ENCODE peak calls at places on chromosomes 6 and 20, in eight cellular contexts. One of them, this sample, is unnamed.

GRCh38 chr20:42366626-42367025 is 748.4 kb upstream of the CHD6 start:
- DNase-seq in GM23248: no peak
- DNase-seq in adipocyte: no peak
- DNase-seq in lung: no peak
- DNase-seq in ascending aorta: no peak
- DNase-seq in left cardiac atrium: no peak
- DNase-seq in HAP-1: no peak
- DNase-seq in HTR-8/SVneo: no peak
- DNase-seq in this sample: no peak

GRCh38 chr20:43849496-43850197 is 65.0 kb upstream of the TOX2 start:
- DNase-seq in HAP-1: no peak
- DNase-seq in lung: peak
- DNase-seq in HTR-8/SVneo: peak
- DNase-seq in GM23248: peak
- DNase-seq in adipocyte: peak
- DNase-seq in left cardiac atrium: no peak
- DNase-seq in ascending aorta: no peak
- DNase-seq in this sample: peak

GRCh38 chr6:142275146-142276006 is 26.4 kb upstream of the ADGRG6 start:
- DNase-seq in GM23248: peak
- DNase-seq in left cardiac atrium: no peak
- DNase-seq in ascending aorta: no peak
- DNase-seq in HTR-8/SVneo: peak
- DNase-seq in HAP-1: no peak
- DNase-seq in lung: no peak
- DNase-seq in adipocyte: peak
- DNase-seq in this sample: no peak

GRCh38 chr20:49560646-49561045 is 7.3 kb downstream of the PTGIS start:
- DNase-seq in HAP-1: no peak
- DNase-seq in adipocyte: no peak
- DNase-seq in lung: no peak
- DNase-seq in ascending aorta: peak
- DNase-seq in left cardiac atrium: no peak
- DNase-seq in GM23248: peak
- DNase-seq in HTR-8/SVneo: no peak
- DNase-seq in this sample: peak

GRCh38 chr6:160306284-160306683 is 41.9 kb upstream of the SLC22A3 start:
- DNase-seq in adipocyte: no peak
- DNase-seq in ascending aorta: no peak
- DNase-seq in GM23248: no peak
- DNase-seq in HTR-8/SVneo: no peak
- DNase-seq in left cardiac atrium: no peak
- DNase-seq in lung: no peak
- DNase-seq in HAP-1: no peak
- DNase-seq in this sample: no peak

GRCh38 chr6:168088161-168089106 is 9.4 kb upstream of the FRMD1 start:
- DNase-seq in HAP-1: peak
- DNase-seq in left cardiac atrium: no peak
- DNase-seq in ascending aorta: no peak
- DNase-seq in adipocyte: peak
- DNase-seq in GM23248: peak
- DNase-seq in lung: no peak
- DNase-seq in HTR-8/SVneo: peak
- DNase-seq in this sample: no peak

GRCh38 chr6:10410214-10410873 is 4.5 kb downstream of the TFAP2A start:
- DNase-seq in HTR-8/SVneo: no peak
- DNase-seq in ascending aorta: no peak
- DNase-seq in left cardiac atrium: no peak
- DNase-seq in lung: no peak
- DNase-seq in HAP-1: no peak
- DNase-seq in GM23248: no peak
- DNase-seq in adipocyte: peak
- DNase-seq in this sample: no peak

GRCh38 chr20:56924976-56925695 is 296.0 kb downstream of the TFAP2C start:
- DNase-seq in GM23248: peak
- DNase-seq in lung: no peak
- DNase-seq in HTR-8/SVneo: no peak
- DNase-seq in HAP-1: peak
- DNase-seq in adipocyte: peak
- DNase-seq in left cardiac atrium: no peak
- DNase-seq in ascending aorta: no peak
- DNase-seq in this sample: no peak

GRCh38 chr20:2172305-2173175 is 70.9 kb downstream of the STK35 start:
- DNase-seq in GM23248: peak
- DNase-seq in adipocyte: peak
- DNase-seq in HTR-8/SVneo: peak
- DNase-seq in HAP-1: peak
- DNase-seq in ascending aorta: peak
- DNase-seq in left cardiac atrium: peak
- DNase-seq in lung: peak
- DNase-seq in this sample: peak

GRCh38 chr20:16709017-16709416 is 20.8 kb upstream of the SNRPB2 start:
- DNase-seq in left cardiac atrium: no peak
- DNase-seq in ascending aorta: no peak
- DNase-seq in lung: no peak
- DNase-seq in HAP-1: no peak
- DNase-seq in adipocyte: no peak
- DNase-seq in HTR-8/SVneo: no peak
- DNase-seq in GM23248: no peak
- DNase-seq in this sample: no peak

GRCh38 chr6:39053016-39053595 is 4.5 kb downstream of the GLP1R start:
- DNase-seq in ascending aorta: no peak
- DNase-seq in lung: no peak
- DNase-seq in HAP-1: no peak
- DNase-seq in HTR-8/SVneo: no peak
- DNase-seq in adipocyte: no peak
- DNase-seq in left cardiac atrium: no peak
- DNase-seq in GM23248: no peak
- DNase-seq in this sample: no peak

GRCh38 chr6:119128252-119128912 is 49.9 kb upstream of the FAM184A start:
- DNase-seq in HAP-1: no peak
- DNase-seq in adipocyte: peak
- DNase-seq in GM23248: no peak
- DNase-seq in ascending aorta: no peak
- DNase-seq in HTR-8/SVneo: no peak
- DNase-seq in left cardiac atrium: no peak
- DNase-seq in lung: no peak
- DNase-seq in this sample: no peak

GRCh38 chr20:50108571-50109235 is 4.2 kb downstream of the UBE2V1 start:
- DNase-seq in HAP-1: no peak
- DNase-seq in lung: no peak
- DNase-seq in GM23248: peak
- DNase-seq in left cardiac atrium: no peak
- DNase-seq in adipocyte: no peak
- DNase-seq in ascending aorta: peak
- DNase-seq in HTR-8/SVneo: no peak
- DNase-seq in this sample: no peak

GRCh38 chr20:47352332-47353223 is 3.9 kb downstream of the ZMYND8 start:
- DNase-seq in lung: peak
- DNase-seq in HTR-8/SVneo: no peak
- DNase-seq in HAP-1: peak
- DNase-seq in adipocyte: peak
- DNase-seq in left cardiac atrium: no peak
- DNase-seq in ascending aorta: no peak
- DNase-seq in GM23248: no peak
- DNase-seq in this sample: no peak

GRCh38 chr20:51801220-51801991 is 915 bp downstream of the SALL4 start:
- DNase-seq in HAP-1: no peak
- DNase-seq in lung: no peak
- DNase-seq in ascending aorta: no peak
- DNase-seq in GM23248: peak
- DNase-seq in adipocyte: peak
- DNase-seq in left cardiac atrium: no peak
- DNase-seq in HTR-8/SVneo: peak
- DNase-seq in this sample: no peak

GRCh38 chr6:34240329-34241248 is 3.9 kb downstream of the HMGA1 start:
- DNase-seq in HTR-8/SVneo: no peak
- DNase-seq in adipocyte: no peak
- DNase-seq in ascending aorta: peak
- DNase-seq in lung: no peak
- DNase-seq in GM23248: no peak
- DNase-seq in HAP-1: no peak
- DNase-seq in left cardiac atrium: no peak
- DNase-seq in this sample: no peak

GRCh38 chr6:106739387-106739786 is 110.0 kb downstream of the QRSL1 start:
- DNase-seq in left cardiac atrium: peak
- DNase-seq in GM23248: peak
- DNase-seq in HAP-1: no peak
- DNase-seq in ascending aorta: peak
- DNase-seq in HTR-8/SVneo: no peak
- DNase-seq in lung: peak
- DNase-seq in adipocyte: no peak
- DNase-seq in this sample: peak

GRCh38 chr20:20881808-20882207 is 169.4 kb upstream of the RALGAPA2 start:
- DNase-seq in lung: no peak
- DNase-seq in left cardiac atrium: no peak
- DNase-seq in HAP-1: no peak
- DNase-seq in ascending aorta: no peak
- DNase-seq in adipocyte: no peak
- DNase-seq in HTR-8/SVneo: no peak
- DNase-seq in GM23248: no peak
- DNase-seq in this sample: no peak

GRCh38 chr6:151292974-151293373 is 53.2 kb downstream of the AKAP12 start:
- DNase-seq in HTR-8/SVneo: no peak
- DNase-seq in ascending aorta: no peak
- DNase-seq in lung: no peak
- DNase-seq in HAP-1: no peak
- DNase-seq in GM23248: no peak
- DNase-seq in adipocyte: peak
- DNase-seq in left cardiac atrium: no peak
- DNase-seq in this sample: no peak

GRCh38 chr6:53154071-53154470 is 5.4 kb upstream of the GCM1 start:
- DNase-seq in adipocyte: no peak
- DNase-seq in left cardiac atrium: no peak
- DNase-seq in lung: no peak
- DNase-seq in HAP-1: no peak
- DNase-seq in HTR-8/SVneo: no peak
- DNase-seq in GM23248: no peak
- DNase-seq in ascending aorta: no peak
- DNase-seq in this sample: no peak

GRCh38 chr20:53949319-53949839 is 121.0 kb downstream of the BCAS1 start:
- DNase-seq in ascending aorta: peak
- DNase-seq in HAP-1: no peak
- DNase-seq in lung: no peak
- DNase-seq in adipocyte: peak
- DNase-seq in HTR-8/SVneo: peak
- DNase-seq in GM23248: peak
- DNase-seq in left cardiac atrium: peak
- DNase-seq in this sample: no peak

GRCh38 chr6:12327391-12327790 is 37.2 kb downstream of the EDN1 start:
- DNase-seq in ascending aorta: no peak
- DNase-seq in HTR-8/SVneo: no peak
- DNase-seq in GM23248: peak
- DNase-seq in HAP-1: no peak
- DNase-seq in adipocyte: no peak
- DNase-seq in left cardiac atrium: no peak
- DNase-seq in lung: no peak
- DNase-seq in this sample: no peak

This sample was measured in right atrium auricular region.